ENCODE peak calls at places on chromosome 18, in five cellular contexts. One of them, this sample, is unnamed.

GRCh38 chr18:13229021-13229671 is 10.6 kb downstream of the LDLRAD4 start:
- DNase-seq in adipocyte: no peak
- DNase-seq in H7: no peak
- DNase-seq in stromal cell of bone marrow: no peak
- DNase-seq in left lung: no peak
- DNase-seq in this sample: no peak

GRCh38 chr18:2180586-2180985 is 390.7 kb downstream of the METTL4 start:
- DNase-seq in adipocyte: no peak
- DNase-seq in H7: no peak
- DNase-seq in stromal cell of bone marrow: no peak
- DNase-seq in left lung: no peak
- DNase-seq in this sample: no peak

GRCh38 chr18:3675446-3675845 is 225.5 kb downstream of the TGIF1 start:
- DNase-seq in adipocyte: peak
- DNase-seq in H7: no peak
- DNase-seq in stromal cell of bone marrow: no peak
- DNase-seq in left lung: no peak
- DNase-seq in this sample: no peak

GRCh38 chr18:52060612-52061259 is 279.3 kb upstream of the DCC start:
- DNase-seq in adipocyte: no peak
- DNase-seq in H7: peak
- DNase-seq in stromal cell of bone marrow: no peak
- DNase-seq in left lung: no peak
- DNase-seq in this sample: no peak

GRCh38 chr18:46009158-46009866 is 42.2 kb upstream of the EPG5 start:
- DNase-seq in adipocyte: no peak
- DNase-seq in H7: no peak
- DNase-seq in stromal cell of bone marrow: no peak
- DNase-seq in left lung: no peak
- DNase-seq in this sample: no peak

GRCh38 chr18:50460691-50461090 is 85.8 kb downstream of the SKA1 start:
- DNase-seq in adipocyte: no peak
- DNase-seq in H7: no peak
- DNase-seq in stromal cell of bone marrow: no peak
- DNase-seq in left lung: no peak
- DNase-seq in this sample: no peak

GRCh38 chr18:76494181-76494540 is 881 bp downstream of the ZNF516 start:
- DNase-seq in adipocyte: peak
- DNase-seq in H7: peak
- DNase-seq in stromal cell of bone marrow: no peak
- DNase-seq in left lung: no peak
- DNase-seq in this sample: peak

GRCh38 chr18:79397288-79397829 is 1.6 kb downstream of the NFATC1 start:
- DNase-seq in adipocyte: no peak
- DNase-seq in H7: no peak
- DNase-seq in stromal cell of bone marrow: no peak
- DNase-seq in left lung: peak
- DNase-seq in this sample: no peak

GRCh38 chr18:77019641-77020040 is 112.9 kb downstream of the MBP start:
- DNase-seq in adipocyte: no peak
- DNase-seq in H7: no peak
- DNase-seq in stromal cell of bone marrow: no peak
- DNase-seq in left lung: no peak
- DNase-seq in this sample: no peak

GRCh38 chr18:23864620-23865019 is 149.9 kb upstream of the TTC39C start:
- DNase-seq in adipocyte: no peak
- DNase-seq in H7: no peak
- DNase-seq in stromal cell of bone marrow: no peak
- DNase-seq in left lung: no peak
- DNase-seq in this sample: no peak

GRCh38 chr18:33749831-33750230 is 171.8 kb downstream of the ASXL3 start:
- DNase-seq in adipocyte: no peak
- DNase-seq in H7: no peak
- DNase-seq in stromal cell of bone marrow: no peak
- DNase-seq in left lung: no peak
- DNase-seq in this sample: no peak

GRCh38 chr18:9428862-9429661 is 46.3 kb upstream of the RALBP1 start:
- DNase-seq in adipocyte: no peak
- DNase-seq in H7: no peak
- DNase-seq in stromal cell of bone marrow: no peak
- DNase-seq in left lung: no peak
- DNase-seq in this sample: no peak

GRCh38 chr18:29002747-29003146 is 825.8 kb upstream of the CDH2 start:
- DNase-seq in adipocyte: no peak
- DNase-seq in H7: no peak
- DNase-seq in stromal cell of bone marrow: no peak
- DNase-seq in left lung: no peak
- DNase-seq in this sample: no peak